ENCODE peak calls at places on chromosomes 3 and 15, in seven cellular contexts. T, Q, I, J, H, O and A are unnamed samples. For H3K36me3, the result is how much of the 10 kb centered on the place peaks cover.

GRCh38 chr3:194065119-194065392 is 70.9 kb upstream of the HES1 start:
- DNase-seq in T (no peak), Q (no peak), I (no peak), J (no peak), H (no peak), O (no peak), A (no peak)

GRCh38 chr3:34067442-34068130 is 269.2 kb downstream of the PDCD6IP start:
- DNase-seq in T (no peak), Q (no peak), I (no peak), J (no peak), H (no peak), O (no peak), A (no peak)

GRCh38 chr3:42300013-42300412 is 34.0 kb upstream of the CCK start:
- DNase-seq in T (peak), Q (no peak), I (no peak), J (no peak), H (peak), O (peak), A (no peak)

GRCh38 chr3:192847918-192848317 is 69.7 kb downstream of the MB21D2 start:
- DNase-seq in T (no peak), Q (no peak), I (no peak), J (no peak), H (peak), O (no peak), A (no peak)

GRCh38 chr3:124982855-124983254 is 48.3 kb upstream of the MUC13 start:
- DNase-seq in T (no peak), Q (no peak), I (no peak), J (no peak), H (no peak), O (no peak), A (no peak)

GRCh38 chr3:72380193-72380592 is 468.1 kb downstream of the SHQ1 start:
- DNase-seq in T (no peak), Q (no peak), I (no peak), J (no peak), H (peak), O (no peak), A (no peak)

GRCh38 chr3:171672124-171672523 is 138.2 kb downstream of the PLD1 start:
- DNase-seq in T (no peak), Q (no peak), I (no peak), J (no peak), H (no peak), O (no peak), A (no peak)

GRCh38 chr15:96123630-96124187 is 206.8 kb upstream of the NR2F2 start:
- DNase-seq in T (no peak), Q (no peak), I (no peak), J (no peak), H (no peak), O (no peak), A (no peak)

GRCh38 chr3:42601898-42602581 is 1.6 kb downstream of the NKTR start:
- DNase-seq in T (no peak), Q (no peak), I (no peak), J (no peak), H (no peak), O (no peak), A (no peak)

GRCh38 chr15:36877796-36878744 is 222.3 kb downstream of the MEIS2 start:
- DNase-seq in T (no peak), Q (no peak), I (no peak), J (no peak), H (no peak), O (no peak), A (no peak)

GRCh38 chr3:8497582-8497981 is 4.0 kb upstream of the LMCD1 start:
- DNase-seq in T (no peak), Q (no peak), I (no peak), J (no peak), H (peak), O (no peak), A (no peak)

GRCh38 chr15:50055333-50056278 is 63.4 kb downstream of the ATP8B4 start:
- DNase-seq in T (no peak), Q (no peak), I (no peak), J (no peak), H (peak), O (no peak), A (no peak)

GRCh38 chr3:35393916-35394315 is 245.4 kb upstream of the ARPP21 start:
- DNase-seq in T (no peak), Q (no peak), I (no peak), J (no peak), H (peak), O (peak), A (no peak)

GRCh38 chr15:28919201-28919627 is 33.4 kb downstream of the APBA2 start:
- DNase-seq in T (no peak), Q (no peak), I (no peak), J (no peak), H (no peak), O (no peak), A (no peak)

GRCh38 chr3:183081459-183082183 is 17.7 kb downstream of the MCCC1 start:
- DNase-seq in T (no peak), Q (no peak), I (no peak), J (no peak), H (no peak), O (no peak), A (no peak)

GRCh38 chr15:63979227-63979793 is 67.0 kb downstream of the DAPK2 start:
- DNase-seq in T (no peak), Q (no peak), I (no peak), J (no peak), H (no peak), O (no peak), A (no peak)

GRCh38 chr3:127220497-127220896 is 27.6 kb downstream of the PRR23E start:
- DNase-seq in T (no peak), Q (no peak), I (no peak), J (no peak), H (no peak), O (no peak), A (no peak)

GRCh38 chr3:8987673-8988655 is 24.7 kb upstream of the RAD18 start:
- DNase-seq in T (peak), Q (peak), I (peak), J (no peak), H (peak), O (peak), A (peak)

GRCh38 chr15:86664581-86664980 is 584.9 kb downstream of the AGBL1 start:
- DNase-seq in T (no peak), Q (no peak), I (no peak), J (no peak), H (no peak), O (no peak), A (no peak)

GRCh38 chr3:29481969-29482767 is 201.3 kb downstream of the RBMS3 start:
- DNase-seq in T (no peak), Q (no peak), I (no peak), J (no peak), H (no peak), O (no peak), A (no peak)

GRCh38 chr3:165233521-165234195 is 37.5 kb upstream of the SLITRK3 start:
- DNase-seq in T (no peak), Q (no peak), I (no peak), J (no peak), H (peak), O (no peak), A (no peak)

GRCh38 chr3:25566358-25566920 is 98.3 kb downstream of the TOP2B start:
- DNase-seq in T (no peak), Q (no peak), I (no peak), J (no peak), H (no peak), O (no peak), A (no peak)

GRCh38 chr3:36124118-36124796 is 256.0 kb upstream of the STAC start:
- DNase-seq in T (peak), Q (no peak), I (no peak), J (peak), H (peak), O (no peak), A (no peak)

GRCh38 chr3:18369561-18370185 is 55.5 kb downstream of the SATB1 start:
- DNase-seq in T (no peak), Q (no peak), I (no peak), J (no peak), H (no peak), O (peak), A (no peak)

GRCh38 chr15:78004222-78004727 is 73.2 kb downstream of the TBC1D2B start:
- DNase-seq in T (no peak), Q (no peak), I (no peak), J (no peak), H (no peak), O (no peak), A (no peak)
- H3K36me3 ChIP-seq in T (half or more), Q (under half), I (under half), J (under half), H (under half), O (half or more), A (half or more)

DNA sequence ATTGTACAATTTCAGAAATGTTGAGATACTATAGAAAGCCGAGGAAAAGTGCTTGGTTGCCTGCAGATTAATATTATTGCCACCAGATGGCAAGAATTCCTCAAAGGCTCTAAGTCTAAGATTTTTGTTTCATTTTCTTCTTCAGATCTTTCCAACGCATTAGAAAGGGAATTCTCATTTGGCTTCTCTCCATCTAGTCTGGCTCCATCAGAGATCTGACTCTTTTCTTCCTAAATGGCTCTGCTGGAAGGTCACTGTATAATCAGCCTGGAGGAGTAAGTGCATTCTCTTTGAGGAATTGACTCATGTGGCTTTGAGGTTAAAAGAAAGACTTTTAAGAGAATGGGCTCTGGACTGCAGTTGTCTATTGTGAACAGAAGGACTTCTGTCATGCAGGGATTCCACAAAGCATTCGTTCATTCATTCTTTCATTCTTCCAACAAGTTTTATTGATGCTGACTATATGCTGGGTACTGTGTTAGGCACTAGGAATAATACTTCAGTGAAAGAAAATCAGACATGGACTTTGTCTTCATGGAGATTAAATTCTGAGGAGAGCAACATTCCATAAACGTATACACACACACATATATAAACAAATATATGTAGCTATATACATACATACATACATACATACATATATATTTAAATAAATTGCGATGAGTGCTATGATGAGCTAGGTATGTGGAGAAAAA is 55.3 kb downstream of the SLC28A2 start:
- DNase-seq in T (no peak), Q (no peak), I (no peak), J (no peak), H (peak), O (no peak), A (no peak)
- TF ChIP-seq CTCF in T (peak), Q (peak), I (peak), J (peak), H (peak), O (peak), A (peak)

GRCh38 chr3:51389423-51390183 is 1.5 kb upstream of the RBM15B start:
- DNase-seq in T (peak), Q (no peak), I (peak), J (peak), H (peak), O (peak), A (peak)

GRCh38 chr3:51391075-51391565 is at the start of gene RBM15B:
- DNase-seq in T (peak), Q (peak), I (peak), J (peak), H (peak), O (peak), A (peak)

GRCh38 chr3:51391566-51392300 is 648 bp downstream of the RBM15B start:
- DNase-seq in T (peak), Q (no peak), I (peak), J (no peak), H (peak), O (peak), A (no peak)

GRCh38 chr3:51390600-51391074 is 448 bp upstream of the RBM15B start:
- DNase-seq in T (no peak), Q (no peak), I (no peak), J (no peak), H (no peak), O (no peak), A (no peak)

GRCh38 chr3:51390186-51390585 is 899 bp upstream of the RBM15B start:
- DNase-seq in T (no peak), Q (no peak), I (no peak), J (no peak), H (no peak), O (no peak), A (no peak)
- H3K36me3 ChIP-seq in T (under half), Q (under half), I (under half), J (under half), H (under half), O (half or more), A (under half)

GRCh38 chr15:51776952-51777574 is 25.7 kb downstream of the TMOD2 start:
- DNase-seq in T (peak), Q (peak), I (peak), J (peak), H (peak), O (peak), A (peak)
- TF ChIP-seq CTCF in T (peak), Q (peak), I (peak), J (peak), H (peak), O (peak), A (peak)

GRCh38 chr15:65101891-65102708 is 12.9 kb downstream of the UBAP1L start:
- DNase-seq in T (peak), Q (no peak), I (no peak), J (no peak), H (no peak), O (no peak), A (no peak)
- H3K36me3 ChIP-seq in T (under half), Q (under half), I (under half), J (under half), H (under half), O (under half), A (half or more)

GRCh38 chr3:27728195-27729087 is 6.3 kb upstream of the EOMES start:
- DNase-seq in T (no peak), Q (no peak), I (no peak), J (no peak), H (no peak), O (no peak), A (no peak)
- TF ChIP-seq CTCF in T (no peak), Q (no peak), I (no peak), J (no peak), H (no peak), O (no peak), A (no peak)